ENCODE peak calls at places on chromosomes 3 and 15, in four cellular contexts. One of them, this sample, is unnamed.

GRCh38 chr15:33654859-33655258 is 313.4 kb upstream of the CHRM5 start:
- DNase-seq in GM12878: no peak
- DNase-seq in K562: no peak
- DNase-seq in H1: no peak
- DNase-seq in this sample: no peak

GRCh38 chr3:181933052-181933618 is 221.4 kb downstream of the SOX2 start:
- DNase-seq in K562: no peak
- DNase-seq in H1: no peak
- DNase-seq in GM12878: peak
- DNase-seq in this sample: no peak

GRCh38 chr15:93072011-93072410 is 17.0 kb downstream of the RGMA start:
- DNase-seq in K562: no peak
- DNase-seq in GM12878: no peak
- DNase-seq in H1: no peak
- DNase-seq in this sample: no peak

GRCh38 chr3:78728406-78729145 is 1039.2 kb downstream of the ROBO1 start:
- DNase-seq in H1: no peak
- DNase-seq in K562: no peak
- DNase-seq in GM12878: no peak
- DNase-seq in this sample: no peak

GRCh38 chr3:53768478-53769459 is 77.5 kb downstream of the CHDH start:
- DNase-seq in H1: no peak
- DNase-seq in K562: no peak
- DNase-seq in GM12878: no peak
- DNase-seq in this sample: no peak

GRCh38 chr3:55272031-55272645 is 215.0 kb downstream of the WNT5A start:
- DNase-seq in GM12878: no peak
- DNase-seq in K562: no peak
- DNase-seq in H1: no peak
- DNase-seq in this sample: no peak

GRCh38 chr15:67244966-67245478 is 9.4 kb downstream of the AAGAB start:
- DNase-seq in K562: no peak
- DNase-seq in GM12878: no peak
- DNase-seq in H1: no peak
- DNase-seq in this sample: no peak

GRCh38 chr15:80228959-80229610 is 22.9 kb downstream of the CTXND1 start:
- DNase-seq in K562: no peak
- DNase-seq in H1: no peak
- DNase-seq in GM12878: no peak
- DNase-seq in this sample: no peak

GRCh38 chr3:137946341-137946973 is 63.5 kb upstream of the CLDN18 start:
- DNase-seq in K562: peak
- DNase-seq in H1: peak
- DNase-seq in GM12878: no peak
- DNase-seq in this sample: peak

GRCh38 chr15:66014639-66015182 is 145.4 kb downstream of the RAB11A start:
- DNase-seq in GM12878: no peak
- DNase-seq in H1: no peak
- DNase-seq in K562: no peak
- DNase-seq in this sample: no peak

GRCh38 chr3:149506540-149506939 is 32.0 kb downstream of the TM4SF4 start:
- DNase-seq in H1: no peak
- DNase-seq in K562: no peak
- DNase-seq in GM12878: no peak
- DNase-seq in this sample: no peak

GRCh38 chr15:50219820-50220219 is 37.8 kb downstream of the SLC27A2 start:
- DNase-seq in GM12878: no peak
- DNase-seq in H1: no peak
- DNase-seq in K562: no peak
- DNase-seq in this sample: no peak

GRCh38 chr3:153599685-153600084 is 437.7 kb downstream of the RAP2B start:
- DNase-seq in H1: no peak
- DNase-seq in GM12878: no peak
- DNase-seq in K562: no peak
- DNase-seq in this sample: peak

GRCh38 chr15:74302821-74303359 is 64.6 kb downstream of the CYP11A1 start:
- DNase-seq in K562: peak
- DNase-seq in H1: peak
- DNase-seq in GM12878: no peak
- DNase-seq in this sample: peak

GRCh38 chr3:141345951-141346817 is 22.1 kb upstream of the ZBTB38 start:
- DNase-seq in GM12878: no peak
- DNase-seq in H1: no peak
- DNase-seq in K562: no peak
- DNase-seq in this sample: no peak

GRCh38 chr15:28885630-28886430 is at the start of gene APBA2:
- DNase-seq in GM12878: no peak
- DNase-seq in H1: no peak
- DNase-seq in K562: peak
- DNase-seq in this sample: no peak

GRCh38 chr15:66180706-66181105 is 72.8 kb downstream of the MEGF11 start:
- DNase-seq in K562: no peak
- DNase-seq in GM12878: no peak
- DNase-seq in H1: no peak
- DNase-seq in this sample: no peak

GRCh38 chr3:139975592-139976360 is 40.8 kb downstream of the CLSTN2 start:
- DNase-seq in H1: no peak
- DNase-seq in K562: no peak
- DNase-seq in GM12878: no peak
- DNase-seq in this sample: no peak
- TF ChIP-seq CBX5 in H1: no peak
- TF ChIP-seq CBX5 in K562: no peak
- TF ChIP-seq CBX5 in GM12878: no peak
- TF ChIP-seq CBX5 in this sample: no peak

GRCh38 chr3:70606018-70606417 is 293.6 kb upstream of the MDFIC2 start:
- DNase-seq in K562: no peak
- DNase-seq in GM12878: no peak
- DNase-seq in H1: no peak
- DNase-seq in this sample: no peak
- TF ChIP-seq CBX5 in K562: no peak
- TF ChIP-seq CBX5 in GM12878: no peak
- TF ChIP-seq CBX5 in H1: no peak
- TF ChIP-seq CBX5 in this sample: no peak

GRCh38 chr3:151226088-151226563 is 23.1 kb upstream of the GPR171 start:
- DNase-seq in GM12878: no peak
- DNase-seq in K562: no peak
- DNase-seq in H1: no peak
- DNase-seq in this sample: peak
- TF ChIP-seq CBX5 in GM12878: no peak
- TF ChIP-seq CBX5 in K562: no peak
- TF ChIP-seq CBX5 in H1: no peak
- TF ChIP-seq CBX5 in this sample: no peak

GRCh38 chr15:87609474-87609873 is 647.1 kb downstream of the NTRK3 start:
- DNase-seq in GM12878: no peak
- DNase-seq in K562: peak
- DNase-seq in H1: no peak
- DNase-seq in this sample: no peak

GRCh38 chr15:87609909-87610308 is 646.6 kb downstream of the NTRK3 start:
- DNase-seq in K562: no peak
- DNase-seq in GM12878: no peak
- DNase-seq in H1: no peak
- DNase-seq in this sample: no peak

GRCh38 chr15:87604857-87605446 is 651.6 kb downstream of the NTRK3 start:
- DNase-seq in GM12878: no peak
- DNase-seq in K562: peak
- DNase-seq in H1: no peak
- DNase-seq in this sample: no peak

GRCh38 chr15:87608238-87609028 is 648.1 kb downstream of the NTRK3 start:
- DNase-seq in H1: no peak
- DNase-seq in GM12878: no peak
- DNase-seq in K562: peak
- DNase-seq in this sample: no peak

DNA sequence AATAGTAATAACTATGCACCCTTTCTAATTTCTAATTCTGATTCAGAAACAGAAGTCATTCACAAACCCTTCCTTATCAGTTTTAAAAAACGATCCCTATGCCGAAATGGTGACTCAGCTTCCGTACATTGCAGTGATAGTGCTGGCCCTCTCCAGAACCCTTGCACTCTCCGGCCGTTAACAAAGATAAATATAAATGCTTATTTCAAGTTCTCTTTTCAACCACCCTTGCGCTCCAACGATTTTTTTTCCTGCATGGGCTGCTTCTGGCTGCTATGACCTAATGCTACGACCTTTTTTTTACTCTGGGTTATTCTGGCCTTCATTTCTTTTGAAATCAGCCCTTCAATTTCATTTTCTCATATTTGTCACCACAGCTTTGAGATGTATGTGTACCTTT is 646.2 kb downstream of the NTRK3 start:
- DNase-seq in H1: no peak
- DNase-seq in GM12878: no peak
- DNase-seq in K562: peak
- DNase-seq in this sample: no peak
- TF ChIP-seq CBX5 in H1: no peak
- TF ChIP-seq CBX5 in GM12878: no peak
- TF ChIP-seq CBX5 in K562: no peak
- TF ChIP-seq CBX5 in this sample: no peak

DNA sequence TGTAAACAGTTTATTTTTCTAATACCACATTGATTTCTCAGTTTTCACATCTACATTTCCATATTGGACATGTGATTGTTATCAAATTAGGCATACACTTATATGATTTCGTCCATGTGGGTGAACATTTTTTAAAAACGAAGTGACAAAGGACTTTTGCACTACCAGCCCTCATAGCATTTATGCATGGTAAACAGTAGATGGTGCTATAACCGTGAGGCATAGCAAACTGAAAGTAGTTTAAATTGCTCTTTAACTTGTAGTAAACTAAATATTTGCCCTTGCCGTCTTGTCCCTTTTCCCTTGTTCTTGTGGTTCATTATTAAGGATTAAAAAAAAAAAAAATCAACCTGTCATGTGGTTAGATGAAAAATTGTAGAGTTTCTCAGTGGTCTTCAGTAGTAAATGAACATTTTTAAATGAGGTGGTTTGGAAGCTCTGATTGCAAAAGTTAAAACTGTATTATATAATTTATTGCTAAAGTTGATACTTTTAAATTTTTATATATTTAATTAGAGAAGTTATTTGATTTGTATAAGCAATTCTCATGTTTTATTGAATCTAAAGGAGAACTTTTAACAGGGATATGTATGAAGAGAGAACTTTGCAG is 24.0 kb downstream of the STX19 start:
- DNase-seq in H1: no peak
- DNase-seq in K562: peak
- DNase-seq in GM12878: peak
- DNase-seq in this sample: peak
- TF ChIP-seq CBX5 in H1: no peak
- TF ChIP-seq CBX5 in K562: no peak
- TF ChIP-seq CBX5 in GM12878: no peak
- TF ChIP-seq CBX5 in this sample: no peak

This sample was measured in HepG2.